ENCODE peak calls at places on chromosomes 1 and 21, in eight cellular contexts. X is fibroblast of lung, D is B cell, V is pancreas, E is mesothelial cell of epicardium, Y is cardiac fibroblast, B is type B pancreatic cell, A is heart left ventricle. M is an unnamed sample.

GRCh38 chr21:45829566-45830147 is 151.9 kb upstream of the COL6A1 start:
- DNase-seq in B (no peak), V (no peak), D (no peak), A (no peak), E (no peak), Y (no peak), X (no peak), M (no peak)

GRCh38 chr1:36091698-36092097 is 3.0 kb downstream of the ADPRS start:
- DNase-seq in A (no peak), Y (no peak), V (peak; percentile 13), D (no peak), E (no peak), B (no peak), X (no peak), M (no peak)

GRCh38 chr1:184416476-184416875 is 29.6 kb downstream of the C1orf21 start:
- DNase-seq in Y (no peak), A (no peak), X (no peak), E (no peak), V (no peak), D (no peak), B (no peak), M (no peak)

GRCh38 chr1:97999320-97999719 is 78.5 kb upstream of the DPYD start:
- DNase-seq in D (no peak), E (no peak), X (peak; percentile 23), B (no peak), Y (peak; percentile 64), V (no peak), A (no peak), M (no peak)

GRCh38 chr1:60273185-60273584 is 199.6 kb upstream of the C1orf87 start:
- DNase-seq in B (no peak), X (peak; percentile 19), D (no peak), Y (no peak), E (no peak), A (no peak), V (no peak), M (no peak)

GRCh38 chr1:179083031-179083345 is 1.1 kb downstream of the TOR3A start:
- DNase-seq in X (peak; percentile 18), A (no peak), B (no peak), V (no peak), D (peak; percentile 43), Y (peak; percentile 22), E (no peak), M (no peak)

GRCh38 chr1:67061266-67061665 is 7.3 kb upstream of the SLC35D1 start:
- DNase-seq in V (no peak), Y (no peak), A (no peak), E (no peak), X (peak; percentile 35), B (no peak), D (no peak), M (no peak)

GRCh38 chr1:110746644-110747259 is 72.0 kb upstream of the KCNA3 start:
- DNase-seq in Y (peak; percentile 56), D (peak; percentile 29), V (peak; percentile 41), A (peak; percentile 32), X (peak; percentile 70), E (peak; percentile 39), B (peak; percentile 74), M (peak; percentile 67)

GRCh38 chr1:209542585-209542984 is 40.9 kb upstream of the CAMK1G start:
- DNase-seq in V (no peak), D (no peak), X (no peak), Y (no peak), E (no peak), B (no peak), A (no peak), M (no peak)

GRCh38 chr1:163055531-163055930 is 13.6 kb upstream of the RGS4 start:
- DNase-seq in X (no peak), E (no peak), Y (no peak), B (no peak), D (no peak), V (no peak), A (no peak), M (no peak)

GRCh38 chr1:194931166-194931565 is 1677.1 kb downstream of the KCNT2 start:
- DNase-seq in Y (no peak), B (no peak), A (no peak), X (peak; percentile 2), V (no peak), E (no peak), D (no peak), M (no peak)

GRCh38 chr1:239543873-239544272 is 157.5 kb downstream of the CHRM3 start:
- DNase-seq in E (no peak), A (no peak), B (no peak), X (no peak), D (no peak), V (no peak), Y (no peak), M (no peak)

GRCh38 chr1:191174298-191174697 is 696.6 kb upstream of the BRINP3 start:
- DNase-seq in V (no peak), B (no peak), Y (peak; percentile 0), E (no peak), X (peak; percentile 54), D (no peak), A (no peak), M (no peak)

GRCh38 chr1:240258910-240259309 is 167.2 kb downstream of the FMN2 start:
- DNase-seq in V (no peak), B (no peak), D (no peak), Y (peak; percentile 39), X (peak; percentile 51), A (no peak), E (no peak), M (no peak)

GRCh38 chr1:170402451-170403311 is 129.3 kb upstream of the GORAB start:
- DNase-seq in V (no peak), D (no peak), Y (peak; percentile 24), A (no peak), B (no peak), E (no peak), X (no peak), M (no peak)

GRCh38 chr1:98677288-98677687 is 15.8 kb downstream of the SNX7 start:
- DNase-seq in B (no peak), V (no peak), X (peak; percentile 59), E (no peak), A (no peak), D (no peak), Y (no peak), M (no peak)

GRCh38 chr1:81517987-81518386 is 282.7 kb upstream of the ADGRL2 start:
- DNase-seq in E (no peak), Y (no peak), V (no peak), A (no peak), D (no peak), X (no peak), B (no peak), M (no peak)

GRCh38 chr1:16386454-16387113 is 19.5 kb downstream of the SZRD1 start:
- DNase-seq in Y (peak; percentile 81), D (no peak), V (no peak), E (no peak), X (peak; percentile 74), B (no peak), A (peak; percentile 58), M (no peak)

GRCh38 chr1:76928511-76928910 is 61.2 kb downstream of the ST6GALNAC5 start:
- DNase-seq in X (no peak), D (no peak), A (no peak), Y (no peak), B (no peak), E (no peak), V (no peak), M (no peak)

GRCh38 chr1:244920911-244921310 is 56.6 kb upstream of the HNRNPU start:
- DNase-seq in X (no peak), A (no peak), E (no peak), V (no peak), D (peak; percentile 41), Y (no peak), B (no peak), M (no peak)

GRCh38 chr1:244915736-244916135 is 51.4 kb upstream of the HNRNPU start:
- DNase-seq in D (no peak), Y (no peak), E (no peak), V (no peak), X (no peak), A (no peak), B (no peak), M (no peak)

GRCh38 chr1:244917271-244917670 is 52.9 kb upstream of the HNRNPU start:
- DNase-seq in A (no peak), Y (no peak), V (no peak), D (no peak), E (no peak), B (no peak), X (no peak), M (no peak)

GRCh38 chr1:244919320-244920282 is 55.3 kb upstream of the HNRNPU start:
- DNase-seq in Y (no peak), E (no peak), B (no peak), V (no peak), A (no peak), X (no peak), D (no peak), M (no peak)

GRCh38 chr1:244918422-244919319 is 54.3 kb upstream of the HNRNPU start:
- DNase-seq in X (no peak), V (peak; percentile 24), D (peak; percentile 91), Y (peak; percentile 14), E (no peak), B (no peak), A (peak; percentile 63), M (peak; percentile 9)
- TF ChIP-seq CTCF in X (no peak), V (no peak), D (no peak), Y (no peak), E (no peak), B (no peak), A (peak; percentile 44), M (no peak)

GRCh38 chr1:9792156-9793042 is 31.4 kb downstream of the CLSTN1 start:
- DNase-seq in E (no peak), V (no peak), A (no peak), B (no peak), D (no peak), Y (peak; percentile 17), X (peak; percentile 24), M (no peak)
- TF ChIP-seq CTCF in E (no peak), V (peak; percentile 14), A (no peak), B (peak; percentile 29), D (no peak), Y (no peak), X (no peak), M (no peak)

DNA sequence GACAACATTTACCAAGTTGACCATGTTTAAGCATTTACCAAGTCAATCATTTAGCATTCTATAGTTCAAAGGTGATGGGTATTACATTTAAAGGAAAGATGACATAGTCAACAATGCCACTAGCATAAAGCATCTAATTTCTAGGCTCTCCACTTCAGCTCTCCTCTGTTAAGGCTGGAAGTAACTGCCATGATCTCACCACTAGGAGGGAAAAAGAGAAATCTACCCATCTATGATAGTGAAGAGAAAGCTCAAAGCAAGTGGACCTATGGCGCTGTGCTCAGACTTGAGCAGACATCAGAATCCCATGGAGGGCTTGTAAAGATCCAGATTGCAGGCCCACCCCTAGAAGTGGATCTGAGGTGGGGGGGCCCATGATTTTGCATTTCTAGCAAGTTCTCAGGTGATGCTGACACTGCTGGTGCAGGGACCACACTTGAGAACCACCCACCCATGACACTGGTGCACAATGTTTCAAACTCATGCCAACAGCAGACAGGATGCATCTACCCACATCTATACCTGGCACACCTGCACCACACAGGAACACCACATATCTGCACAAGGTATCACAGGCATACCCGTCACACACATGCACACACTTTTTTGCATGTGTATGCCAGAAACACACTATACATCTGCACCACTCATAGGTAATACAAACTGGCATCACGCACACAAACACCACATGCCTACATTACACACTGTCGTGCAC is 392.9 kb upstream of the RUNX1 start:
- DNase-seq in E (no peak), X (no peak), V (no peak), A (no peak), D (no peak), B (no peak), Y (no peak), M (no peak)
- TF ChIP-seq CTCF in E (no peak), X (no peak), V (no peak), A (no peak), D (no peak), B (peak; percentile 49), Y (no peak), M (peak; percentile 29)

GRCh38 chr21:42655797-42656770 is 2.7 kb downstream of the PDE9A start:
- DNase-seq in Y (no peak), D (no peak), V (no peak), E (no peak), X (no peak), A (no peak), B (no peak), M (no peak)
- TF ChIP-seq CTCF in Y (no peak), D (no peak), V (no peak), E (no peak), X (no peak), A (no peak), B (no peak), M (no peak)

M was measured in neural crest cell.